ENCODE peak calls at places on chromosome 11, in six cellular contexts. V is suprapubic skin; P is CD4-positive, CD25-positive, alpha-beta regulatory T cell; L is dorsolateral prefrontal cortex; X is ACHN; O is NCI-H748 treated with DMSO at 0.1 percent for 48 hours. N is an unnamed sample.

GRCh38 chr11:103368151-103368550 is 258.9 kb downstream of the DYNC2H1 start:
- DNase-seq in V (no peak), P (no peak), X (no peak), O (no peak), L (no peak), N (no peak)

GRCh38 chr11:61042961-61043540 is 59.2 kb upstream of the CD5 start:
- DNase-seq in P (no peak), L (no peak), X (no peak), V (no peak), O (peak), N (no peak)

GRCh38 chr11:61777234-61778090 is 14.9 kb downstream of the TMEM258 start:
- DNase-seq in L (no peak), P (peak), O (no peak), V (no peak), X (no peak), N (peak)

GRCh38 chr11:114326776-114327175 is 30.6 kb downstream of the NNMT start:
- DNase-seq in X (no peak), V (no peak), O (no peak), P (no peak), L (no peak), N (no peak)

GRCh38 chr11:19905280-19905853 is 192.7 kb downstream of the NAV2 start:
- DNase-seq in V (no peak), O (peak), X (peak), L (no peak), P (no peak), N (peak)

GRCh38 chr11:61587951-61588695 is 7.2 kb upstream of the SYT7 start:
- DNase-seq in P (peak), X (peak), V (peak), O (no peak), L (no peak), N (peak)

GRCh38 chr11:65078151-65078550 is 5.7 kb downstream of the CDCA5 start:
- DNase-seq in V (no peak), X (peak), P (peak), L (no peak), O (no peak), N (peak)

GRCh38 chr11:131760191-131760951 is 390.0 kb downstream of the NTM start:
- DNase-seq in P (no peak), O (no peak), L (peak), V (no peak), X (no peak), N (no peak)

GRCh38 chr11:110173775-110174644 is 80.8 kb downstream of the ZC3H12C start:
- DNase-seq in P (peak), L (no peak), O (peak), X (peak), V (peak), N (no peak)

GRCh38 chr11:126348806-126349582 is 6.5 kb upstream of the ST3GAL4 start:
- DNase-seq in L (no peak), X (no peak), P (no peak), V (no peak), O (no peak), N (no peak)

GRCh38 chr11:96228911-96229310 is 114.1 kb downstream of the MAML2 start:
- DNase-seq in P (no peak), O (no peak), L (no peak), X (no peak), V (no peak), N (no peak)

GRCh38 chr11:41431784-41432183 is 27.7 kb downstream of the LRRC4C start:
- DNase-seq in V (no peak), P (no peak), O (no peak), L (no peak), X (peak), N (peak)

GRCh38 chr11:19101803-19102520 is 15.0 kb upstream of the ZDHHC13 start:
- DNase-seq in X (no peak), O (peak), L (no peak), V (no peak), P (no peak), N (peak)

GRCh38 chr11:63761870-63762661 is 6.5 kb downstream of the ZFTA start:
- DNase-seq in O (no peak), X (no peak), P (no peak), V (no peak), L (peak), N (peak)

GRCh38 chr11:123195182-123196059 is at the start of gene CLMP:
- DNase-seq in L (no peak), O (no peak), X (peak), P (no peak), V (peak), N (peak)

GRCh38 chr11:47408598-47409439 is 429 bp downstream of the SLC39A13 start:
- DNase-seq in O (no peak), X (peak), L (peak), V (peak), P (peak), N (no peak)

GRCh38 chr11:110376711-110377324 is 52.9 kb upstream of the FDX1 start:
- DNase-seq in P (peak), V (peak), O (peak), L (no peak), X (peak), N (peak)

N was measured in NCI-H1105 treated with DMSO at 0.1 percent for 48 hours.